ENCODE peak calls at places on chromosomes 6 and 20, in four cellular contexts. One of them, this sample, is unnamed.

GRCh38 chr6:82773061-82773717 is 292.5 kb downstream of the UBE3D start:
- DNase-seq in K562: no peak
- DNase-seq in tibial nerve: no peak
- DNase-seq in SK-N-SH: no peak
- DNase-seq in this sample: no peak

GRCh38 chr6:43668151-43669028 is 19.2 kb downstream of the MRPS18A start:
- DNase-seq in K562: peak; percentile 87
- DNase-seq in SK-N-SH: peak; percentile 76
- DNase-seq in tibial nerve: no peak
- DNase-seq in this sample: peak; percentile 82

GRCh38 chr6:167290786-167291622 is at the start of gene UNC93A:
- DNase-seq in SK-N-SH: no peak
- DNase-seq in K562: no peak
- DNase-seq in tibial nerve: no peak
- DNase-seq in this sample: no peak

GRCh38 chr20:11755071-11755881 is 162.4 kb upstream of the BTBD3 start:
- DNase-seq in tibial nerve: no peak
- DNase-seq in K562: no peak
- DNase-seq in SK-N-SH: no peak
- DNase-seq in this sample: no peak

GRCh38 chr6:108667984-108668383 is 107.3 kb downstream of the FOXO3 start:
- DNase-seq in K562: no peak
- DNase-seq in tibial nerve: no peak
- DNase-seq in SK-N-SH: no peak
- DNase-seq in this sample: no peak

GRCh38 chr6:65170273-65170672 is 536.8 kb downstream of the EYS start:
- DNase-seq in K562: no peak
- DNase-seq in tibial nerve: no peak
- DNase-seq in SK-N-SH: no peak
- DNase-seq in this sample: no peak

GRCh38 chr6:121222656-121223055 is 111.6 kb downstream of the TBC1D32 start:
- DNase-seq in K562: no peak
- DNase-seq in tibial nerve: no peak
- DNase-seq in SK-N-SH: no peak
- DNase-seq in this sample: no peak

GRCh38 chr6:23533311-23533710 is 592.7 kb upstream of the NRSN1 start:
- DNase-seq in tibial nerve: no peak
- DNase-seq in K562: no peak
- DNase-seq in SK-N-SH: no peak
- DNase-seq in this sample: no peak

GRCh38 chr6:35402136-35402855 is 49.8 kb upstream of the FANCE start:
- DNase-seq in tibial nerve: no peak
- DNase-seq in K562: no peak
- DNase-seq in SK-N-SH: no peak
- DNase-seq in this sample: peak; percentile 85

GRCh38 chr6:109447878-109448555 is 7.5 kb downstream of the SMPD2 start:
- DNase-seq in SK-N-SH: no peak
- DNase-seq in K562: peak; percentile 42
- DNase-seq in tibial nerve: no peak
- DNase-seq in this sample: no peak

GRCh38 chr6:142297996-142298753 is 3.6 kb upstream of the ADGRG6 start:
- DNase-seq in tibial nerve: no peak
- DNase-seq in SK-N-SH: no peak
- DNase-seq in K562: no peak
- DNase-seq in this sample: no peak

GRCh38 chr20:56247954-56248782 is at the start of gene MC3R:
- DNase-seq in K562: peak; percentile 42
- DNase-seq in tibial nerve: peak; percentile 10
- DNase-seq in SK-N-SH: peak; percentile 52
- DNase-seq in this sample: no peak

GRCh38 chr6:15911753-15912504 is 217.0 kb upstream of the MYLIP start:
- DNase-seq in SK-N-SH: no peak
- DNase-seq in tibial nerve: no peak
- DNase-seq in K562: no peak
- DNase-seq in this sample: no peak

GRCh38 chr20:34581341-34582189 is 23.0 kb downstream of the MAP1LC3A start:
- DNase-seq in K562: no peak
- DNase-seq in tibial nerve: no peak
- DNase-seq in SK-N-SH: no peak
- DNase-seq in this sample: no peak

GRCh38 chr6:162730502-162730901 is 2.7 kb downstream of the PACRG start:
- DNase-seq in K562: no peak
- DNase-seq in SK-N-SH: no peak
- DNase-seq in tibial nerve: no peak
- DNase-seq in this sample: no peak

GRCh38 chr6:162728177-162728571 is 400 bp downstream of the PACRG start:
- DNase-seq in tibial nerve: no peak
- DNase-seq in K562: no peak
- DNase-seq in SK-N-SH: no peak
- DNase-seq in this sample: no peak

GRCh38 chr6:162726997-162727346 is 594 bp downstream of the PRKN start:
- DNase-seq in K562: no peak
- DNase-seq in SK-N-SH: no peak
- DNase-seq in tibial nerve: no peak
- DNase-seq in this sample: no peak

GRCh38 chr6:162728706-162729105 is 932 bp downstream of the PACRG start:
- DNase-seq in SK-N-SH: no peak
- DNase-seq in K562: no peak
- DNase-seq in tibial nerve: no peak
- DNase-seq in this sample: no peak

GRCh38 chr6:162727347-162728176 is at the start of the genes PACRG and PRKN:
- DNase-seq in K562: peak; percentile 99
- DNase-seq in tibial nerve: peak; percentile 97
- DNase-seq in SK-N-SH: peak; percentile 99
- DNase-seq in this sample: peak; percentile 99
- TF ChIP-seq EP300 in K562: peak; percentile 32
- TF ChIP-seq EP300 in tibial nerve: peak; percentile 94
- TF ChIP-seq EP300 in SK-N-SH: peak; percentile 29
- TF ChIP-seq EP300 in this sample: peak; percentile 22

GRCh38 chr20:37527638-37528441 is at the start of gene BLCAP:
- DNase-seq in tibial nerve: peak; percentile 90
- DNase-seq in SK-N-SH: peak; percentile 97
- DNase-seq in K562: peak; percentile 97
- DNase-seq in this sample: peak; percentile 95
- TF ChIP-seq CTCF in tibial nerve: no peak
- TF ChIP-seq CTCF in SK-N-SH: no peak
- TF ChIP-seq CTCF in K562: no peak
- TF ChIP-seq CTCF in this sample: no peak

DNA sequence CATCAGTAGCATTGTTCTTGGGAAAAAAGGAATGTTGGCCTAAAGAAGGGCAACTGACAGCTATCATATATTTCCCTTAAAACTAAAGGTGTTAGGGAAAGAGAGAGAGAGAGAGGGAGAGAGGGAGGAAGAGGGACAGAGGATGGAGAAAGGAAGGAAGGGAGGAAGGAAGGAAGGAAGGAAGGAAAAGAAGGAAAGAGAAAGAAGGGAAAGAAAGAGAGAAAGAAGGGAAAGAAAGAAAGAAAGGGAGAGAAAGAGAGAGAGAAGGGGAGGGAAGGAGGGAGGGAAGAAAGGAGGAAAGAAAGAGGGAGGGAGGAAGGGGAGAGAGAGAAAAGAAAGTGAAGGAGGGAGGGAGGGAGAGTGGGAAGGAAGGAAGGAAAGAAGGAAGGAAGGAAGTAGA is 37.7 kb upstream of the ADGRF5 start:
- DNase-seq in K562: no peak
- DNase-seq in tibial nerve: no peak
- DNase-seq in SK-N-SH: no peak
- DNase-seq in this sample: no peak
- TF ChIP-seq EP300 in K562: no peak
- TF ChIP-seq EP300 in tibial nerve: no peak
- TF ChIP-seq EP300 in SK-N-SH: no peak
- TF ChIP-seq EP300 in this sample: no peak

DNA sequence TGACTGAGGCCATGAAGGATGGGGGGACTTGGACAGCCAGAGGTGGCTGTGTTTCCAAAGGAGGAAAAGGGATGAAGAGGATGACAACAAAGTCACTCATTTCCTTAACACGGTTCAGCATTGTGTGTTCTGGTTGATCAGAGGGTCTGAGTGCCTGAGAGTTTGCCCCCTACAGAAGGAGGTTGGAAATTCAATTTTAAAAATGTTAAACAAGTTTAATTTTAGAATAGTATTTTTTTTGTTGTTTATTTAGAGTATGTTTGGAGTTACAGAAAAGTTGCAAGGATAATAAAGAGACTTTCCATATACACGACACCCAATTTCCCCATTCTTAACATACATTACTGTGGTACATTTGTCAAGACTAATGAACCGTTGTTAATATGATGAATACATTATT is 10.3 kb upstream of the VAPB start:
- DNase-seq in tibial nerve: no peak
- DNase-seq in SK-N-SH: no peak
- DNase-seq in K562: no peak
- DNase-seq in this sample: no peak
- TF ChIP-seq CTCF in tibial nerve: no peak
- TF ChIP-seq CTCF in SK-N-SH: peak; percentile 20
- TF ChIP-seq CTCF in K562: no peak
- TF ChIP-seq CTCF in this sample: no peak

GRCh38 chr6:3831741-3832530 is 17.2 kb upstream of the FAM50B start:
- DNase-seq in SK-N-SH: no peak
- DNase-seq in tibial nerve: no peak
- DNase-seq in K562: no peak
- DNase-seq in this sample: no peak

GRCh38 chr6:3837781-3838180 is 11.4 kb upstream of the FAM50B start:
- DNase-seq in tibial nerve: no peak
- DNase-seq in SK-N-SH: no peak
- DNase-seq in K562: no peak
- DNase-seq in this sample: no peak

GRCh38 chr6:3838992-3839867 is 9.9 kb upstream of the FAM50B start:
- DNase-seq in tibial nerve: no peak
- DNase-seq in SK-N-SH: no peak
- DNase-seq in K562: no peak
- DNase-seq in this sample: no peak

GRCh38 chr6:3830806-3831205 is 18.4 kb upstream of the FAM50B start:
- DNase-seq in tibial nerve: no peak
- DNase-seq in SK-N-SH: no peak
- DNase-seq in K562: no peak
- DNase-seq in this sample: no peak

DNA sequence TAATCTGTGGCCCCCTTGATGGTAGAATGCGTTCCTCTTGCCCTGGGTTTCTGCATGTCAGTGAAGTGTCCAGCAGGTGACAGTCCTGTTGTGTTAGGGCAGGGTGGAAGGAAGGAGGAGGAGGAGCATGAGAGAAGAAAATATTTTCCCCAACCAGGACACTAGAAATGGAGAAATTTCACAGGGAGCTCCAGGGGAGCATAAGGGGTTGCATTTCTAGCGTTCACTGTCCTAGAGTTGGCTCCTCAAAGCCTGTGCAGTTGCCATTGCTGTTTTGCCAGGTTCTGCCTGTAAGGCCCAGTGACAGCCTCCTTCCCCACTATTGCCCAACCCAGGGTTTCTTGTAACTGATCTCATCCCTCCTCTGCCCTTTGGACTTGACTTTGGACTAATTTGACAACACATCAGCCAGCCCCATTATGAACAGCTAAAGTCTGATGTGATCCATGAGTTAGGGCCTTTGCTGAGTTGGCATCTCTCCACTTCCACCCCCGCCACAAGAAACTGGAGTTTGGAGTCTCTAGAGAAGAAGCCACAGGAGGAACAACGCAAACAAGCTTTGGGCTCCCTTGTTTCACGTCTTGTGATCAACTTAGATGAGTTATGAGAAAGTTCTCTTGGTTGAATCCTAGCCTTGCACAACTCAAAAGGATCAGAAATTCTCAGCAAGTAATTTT is 14.0 kb upstream of the FAM50B start:
- DNase-seq in tibial nerve: peak; percentile 75
- DNase-seq in K562: no peak
- DNase-seq in SK-N-SH: no peak
- DNase-seq in this sample: no peak
- TF ChIP-seq EP300 in tibial nerve: no peak
- TF ChIP-seq EP300 in K562: no peak
- TF ChIP-seq EP300 in SK-N-SH: no peak
- TF ChIP-seq EP300 in this sample: no peak